ENCODE peak calls at places on chromosomes 1 and 21, in eight cellular contexts. One of them, this sample, is unnamed.

GRCh38 chr1:1630965-1631792 is 794 bp upstream of the MMP23B start:
- DNase-seq in spleen: peak
- DNase-seq in brain pericyte: no peak
- DNase-seq in lower leg skin: peak
- DNase-seq in left ventricle myocardium inferior: peak
- DNase-seq in HTR-8/SVneo: no peak
- DNase-seq in cardiac fibroblast: peak
- DNase-seq in frontal cortex: peak
- DNase-seq in this sample: peak

GRCh38 chr1:19009882-19010321 is 53.4 kb upstream of the IFFO2 start:
- DNase-seq in spleen: no peak
- DNase-seq in brain pericyte: no peak
- DNase-seq in lower leg skin: peak
- DNase-seq in left ventricle myocardium inferior: no peak
- DNase-seq in HTR-8/SVneo: peak
- DNase-seq in cardiac fibroblast: peak
- DNase-seq in frontal cortex: no peak
- DNase-seq in this sample: peak

GRCh38 chr21:26834181-26834945 is 10.8 kb downstream of the ADAMTS1 start:
- DNase-seq in spleen: no peak
- DNase-seq in brain pericyte: no peak
- DNase-seq in lower leg skin: no peak
- DNase-seq in left ventricle myocardium inferior: no peak
- DNase-seq in HTR-8/SVneo: no peak
- DNase-seq in cardiac fibroblast: peak
- DNase-seq in frontal cortex: no peak
- DNase-seq in this sample: no peak

GRCh38 chr1:46721204-46721603 is 2.3 kb upstream of the EFCAB14 start:
- DNase-seq in spleen: no peak
- DNase-seq in brain pericyte: no peak
- DNase-seq in lower leg skin: no peak
- DNase-seq in left ventricle myocardium inferior: no peak
- DNase-seq in HTR-8/SVneo: no peak
- DNase-seq in cardiac fibroblast: no peak
- DNase-seq in frontal cortex: no peak
- DNase-seq in this sample: no peak

GRCh38 chr1:8077120-8077573 is 51.0 kb upstream of the ERRFI1 start:
- DNase-seq in spleen: no peak
- DNase-seq in brain pericyte: peak
- DNase-seq in lower leg skin: no peak
- DNase-seq in left ventricle myocardium inferior: peak
- DNase-seq in HTR-8/SVneo: no peak
- DNase-seq in cardiac fibroblast: peak
- DNase-seq in frontal cortex: no peak
- DNase-seq in this sample: peak

GRCh38 chr1:98556521-98557158 is 104.9 kb upstream of the SNX7 start:
- DNase-seq in spleen: no peak
- DNase-seq in brain pericyte: no peak
- DNase-seq in lower leg skin: no peak
- DNase-seq in left ventricle myocardium inferior: no peak
- DNase-seq in HTR-8/SVneo: peak
- DNase-seq in cardiac fibroblast: peak
- DNase-seq in frontal cortex: no peak
- DNase-seq in this sample: no peak

GRCh38 chr1:64884261-64885040 is 81.9 kb downstream of the JAK1 start:
- DNase-seq in spleen: no peak
- DNase-seq in brain pericyte: no peak
- DNase-seq in lower leg skin: no peak
- DNase-seq in left ventricle myocardium inferior: no peak
- DNase-seq in HTR-8/SVneo: no peak
- DNase-seq in cardiac fibroblast: peak
- DNase-seq in frontal cortex: no peak
- DNase-seq in this sample: no peak

GRCh38 chr21:41170442-41170841 is 2.5 kb downstream of the BACE2 start:
- DNase-seq in spleen: no peak
- DNase-seq in brain pericyte: no peak
- DNase-seq in lower leg skin: peak
- DNase-seq in left ventricle myocardium inferior: peak
- DNase-seq in HTR-8/SVneo: peak
- DNase-seq in cardiac fibroblast: peak
- DNase-seq in frontal cortex: peak
- DNase-seq in this sample: no peak

GRCh38 chr1:27454610-27455009 is 35.4 kb downstream of the WASF2 start:
- DNase-seq in spleen: no peak
- DNase-seq in brain pericyte: no peak
- DNase-seq in lower leg skin: no peak
- DNase-seq in left ventricle myocardium inferior: no peak
- DNase-seq in HTR-8/SVneo: no peak
- DNase-seq in cardiac fibroblast: no peak
- DNase-seq in frontal cortex: no peak
- DNase-seq in this sample: no peak

GRCh38 chr1:198607714-198608113 is 31.1 kb upstream of the PTPRC start:
- DNase-seq in spleen: no peak
- DNase-seq in brain pericyte: no peak
- DNase-seq in lower leg skin: no peak
- DNase-seq in left ventricle myocardium inferior: no peak
- DNase-seq in HTR-8/SVneo: peak
- DNase-seq in cardiac fibroblast: no peak
- DNase-seq in frontal cortex: no peak
- DNase-seq in this sample: no peak

GRCh38 chr1:77220687-77221463 is 1.6 kb upstream of the PIGK start:
- DNase-seq in spleen: no peak
- DNase-seq in brain pericyte: no peak
- DNase-seq in lower leg skin: no peak
- DNase-seq in left ventricle myocardium inferior: no peak
- DNase-seq in HTR-8/SVneo: no peak
- DNase-seq in cardiac fibroblast: peak
- DNase-seq in frontal cortex: no peak
- DNase-seq in this sample: no peak

GRCh38 chr1:23865543-23865930 is 2.6 kb downstream of the FUCA1 start:
- DNase-seq in spleen: no peak
- DNase-seq in brain pericyte: no peak
- DNase-seq in lower leg skin: no peak
- DNase-seq in left ventricle myocardium inferior: no peak
- DNase-seq in HTR-8/SVneo: peak
- DNase-seq in cardiac fibroblast: peak
- DNase-seq in frontal cortex: no peak
- DNase-seq in this sample: no peak

GRCh38 chr21:45403825-45404725 is 890 bp upstream of the COL18A1 start:
- DNase-seq in spleen: peak
- DNase-seq in brain pericyte: no peak
- DNase-seq in lower leg skin: no peak
- DNase-seq in left ventricle myocardium inferior: peak
- DNase-seq in HTR-8/SVneo: no peak
- DNase-seq in cardiac fibroblast: peak
- DNase-seq in frontal cortex: no peak
- DNase-seq in this sample: no peak

GRCh38 chr1:41319803-41320711 is 41.2 kb upstream of the FOXO6 start:
- DNase-seq in spleen: no peak
- DNase-seq in brain pericyte: no peak
- DNase-seq in lower leg skin: no peak
- DNase-seq in left ventricle myocardium inferior: peak
- DNase-seq in HTR-8/SVneo: no peak
- DNase-seq in cardiac fibroblast: no peak
- DNase-seq in frontal cortex: no peak
- DNase-seq in this sample: peak

GRCh38 chr1:41662656-41663437 is 178.4 kb upstream of the EDN2 start:
- DNase-seq in spleen: peak
- DNase-seq in brain pericyte: no peak
- DNase-seq in lower leg skin: peak
- DNase-seq in left ventricle myocardium inferior: peak
- DNase-seq in HTR-8/SVneo: no peak
- DNase-seq in cardiac fibroblast: peak
- DNase-seq in frontal cortex: peak
- DNase-seq in this sample: peak

GRCh38 chr1:119762409-119762808 is 6.3 kb downstream of the HMGCS2 start:
- DNase-seq in spleen: no peak
- DNase-seq in brain pericyte: no peak
- DNase-seq in lower leg skin: no peak
- DNase-seq in left ventricle myocardium inferior: no peak
- DNase-seq in HTR-8/SVneo: no peak
- DNase-seq in cardiac fibroblast: no peak
- DNase-seq in frontal cortex: no peak
- DNase-seq in this sample: no peak

GRCh38 chr1:205438213-205439158 is 16.6 kb upstream of the LEMD1 start:
- DNase-seq in spleen: peak
- DNase-seq in brain pericyte: no peak
- DNase-seq in lower leg skin: peak
- DNase-seq in left ventricle myocardium inferior: peak
- DNase-seq in HTR-8/SVneo: peak
- DNase-seq in cardiac fibroblast: peak
- DNase-seq in frontal cortex: peak
- DNase-seq in this sample: peak

GRCh38 chr1:20974069-20974468 is 187.0 kb upstream of the HP1BP3 start:
- DNase-seq in spleen: no peak
- DNase-seq in brain pericyte: no peak
- DNase-seq in lower leg skin: no peak
- DNase-seq in left ventricle myocardium inferior: no peak
- DNase-seq in HTR-8/SVneo: no peak
- DNase-seq in cardiac fibroblast: no peak
- DNase-seq in frontal cortex: no peak
- DNase-seq in this sample: no peak

GRCh38 chr1:45177452-45177851 is 29.0 kb downstream of the ZSWIM5 start:
- DNase-seq in spleen: no peak
- DNase-seq in brain pericyte: no peak
- DNase-seq in lower leg skin: no peak
- DNase-seq in left ventricle myocardium inferior: no peak
- DNase-seq in HTR-8/SVneo: peak
- DNase-seq in cardiac fibroblast: no peak
- DNase-seq in frontal cortex: no peak
- DNase-seq in this sample: no peak

GRCh38 chr1:96992871-96993270 is 271.3 kb downstream of the PTBP2 start:
- DNase-seq in spleen: no peak
- DNase-seq in brain pericyte: no peak
- DNase-seq in lower leg skin: no peak
- DNase-seq in left ventricle myocardium inferior: no peak
- DNase-seq in HTR-8/SVneo: no peak
- DNase-seq in cardiac fibroblast: no peak
- DNase-seq in frontal cortex: no peak
- DNase-seq in this sample: no peak

GRCh38 chr1:248824701-248825100 is 1.0 kb downstream of the SH3BP5L start:
- DNase-seq in spleen: peak
- DNase-seq in brain pericyte: no peak
- DNase-seq in lower leg skin: peak
- DNase-seq in left ventricle myocardium inferior: no peak
- DNase-seq in HTR-8/SVneo: no peak
- DNase-seq in cardiac fibroblast: no peak
- DNase-seq in frontal cortex: no peak
- DNase-seq in this sample: peak

GRCh38 chr1:46342084-46342656 is 1.6 kb downstream of the NSUN4 start:
- DNase-seq in spleen: no peak
- DNase-seq in brain pericyte: no peak
- DNase-seq in lower leg skin: no peak
- DNase-seq in left ventricle myocardium inferior: no peak
- DNase-seq in HTR-8/SVneo: no peak
- DNase-seq in cardiac fibroblast: peak
- DNase-seq in frontal cortex: no peak
- DNase-seq in this sample: no peak

GRCh38 chr1:24705260-24706073 is 39.8 kb upstream of the CLIC4 start:
- DNase-seq in spleen: peak
- DNase-seq in brain pericyte: peak
- DNase-seq in lower leg skin: peak
- DNase-seq in left ventricle myocardium inferior: peak
- DNase-seq in HTR-8/SVneo: peak
- DNase-seq in cardiac fibroblast: peak
- DNase-seq in frontal cortex: peak
- DNase-seq in this sample: peak

GRCh38 chr1:201964266-201964665 is 9.0 kb downstream of the TIMM17A start:
- DNase-seq in spleen: no peak
- DNase-seq in brain pericyte: no peak
- DNase-seq in lower leg skin: no peak
- DNase-seq in left ventricle myocardium inferior: no peak
- DNase-seq in HTR-8/SVneo: no peak
- DNase-seq in cardiac fibroblast: peak
- DNase-seq in frontal cortex: no peak
- DNase-seq in this sample: no peak

GRCh38 chr1:151942882-151943281 is 33.6 kb upstream of the THEM4 start:
- DNase-seq in spleen: no peak
- DNase-seq in brain pericyte: no peak
- DNase-seq in lower leg skin: no peak
- DNase-seq in left ventricle myocardium inferior: no peak
- DNase-seq in HTR-8/SVneo: no peak
- DNase-seq in cardiac fibroblast: peak
- DNase-seq in frontal cortex: no peak
- DNase-seq in this sample: no peak

GRCh38 chr1:209780276-209780675 is 4.1 kb downstream of the C1orf74 start:
- DNase-seq in spleen: no peak
- DNase-seq in brain pericyte: no peak
- DNase-seq in lower leg skin: no peak
- DNase-seq in left ventricle myocardium inferior: no peak
- DNase-seq in HTR-8/SVneo: no peak
- DNase-seq in cardiac fibroblast: no peak
- DNase-seq in frontal cortex: no peak
- DNase-seq in this sample: no peak

GRCh38 chr21:36980280-36981048 is 14.0 kb upstream of the HLCS start:
- DNase-seq in spleen: peak
- DNase-seq in brain pericyte: no peak
- DNase-seq in lower leg skin: no peak
- DNase-seq in left ventricle myocardium inferior: peak
- DNase-seq in HTR-8/SVneo: no peak
- DNase-seq in cardiac fibroblast: peak
- DNase-seq in frontal cortex: no peak
- DNase-seq in this sample: peak

GRCh38 chr1:26083246-26083645 is 15.8 kb upstream of the TRIM63 start:
- DNase-seq in spleen: no peak
- DNase-seq in brain pericyte: no peak
- DNase-seq in lower leg skin: no peak
- DNase-seq in left ventricle myocardium inferior: peak
- DNase-seq in HTR-8/SVneo: no peak
- DNase-seq in cardiac fibroblast: no peak
- DNase-seq in frontal cortex: no peak
- DNase-seq in this sample: no peak

GRCh38 chr1:240464099-240464498 is 147.9 kb downstream of the GREM2 start:
- DNase-seq in spleen: no peak
- DNase-seq in brain pericyte: no peak
- DNase-seq in lower leg skin: no peak
- DNase-seq in left ventricle myocardium inferior: no peak
- DNase-seq in HTR-8/SVneo: no peak
- DNase-seq in cardiac fibroblast: no peak
- DNase-seq in frontal cortex: no peak
- DNase-seq in this sample: no peak

GRCh38 chr1:205525495-205526285 is 21.2 kb downstream of the CDK18 start:
- DNase-seq in spleen: no peak
- DNase-seq in brain pericyte: no peak
- DNase-seq in lower leg skin: no peak
- DNase-seq in left ventricle myocardium inferior: no peak
- DNase-seq in HTR-8/SVneo: no peak
- DNase-seq in cardiac fibroblast: no peak
- DNase-seq in frontal cortex: no peak
- DNase-seq in this sample: no peak

GRCh38 chr1:94322696-94323095 is 85.3 kb upstream of the ARHGAP29 start:
- DNase-seq in spleen: no peak
- DNase-seq in brain pericyte: no peak
- DNase-seq in lower leg skin: no peak
- DNase-seq in left ventricle myocardium inferior: no peak
- DNase-seq in HTR-8/SVneo: peak
- DNase-seq in cardiac fibroblast: peak
- DNase-seq in frontal cortex: no peak
- DNase-seq in this sample: no peak

GRCh38 chr21:26717146-26717739 is 128.0 kb downstream of the ADAMTS1 start:
- DNase-seq in spleen: no peak
- DNase-seq in brain pericyte: no peak
- DNase-seq in lower leg skin: no peak
- DNase-seq in left ventricle myocardium inferior: no peak
- DNase-seq in HTR-8/SVneo: peak
- DNase-seq in cardiac fibroblast: peak
- DNase-seq in frontal cortex: no peak
- DNase-seq in this sample: no peak

GRCh38 chr1:191912517-191912916 is 245.7 kb upstream of the RGS18 start:
- DNase-seq in spleen: no peak
- DNase-seq in brain pericyte: no peak
- DNase-seq in lower leg skin: no peak
- DNase-seq in left ventricle myocardium inferior: no peak
- DNase-seq in HTR-8/SVneo: no peak
- DNase-seq in cardiac fibroblast: no peak
- DNase-seq in frontal cortex: no peak
- DNase-seq in this sample: no peak

GRCh38 chr1:19414490-19414889 is 70.8 kb downstream of the CAPZB start:
- DNase-seq in spleen: no peak
- DNase-seq in brain pericyte: peak
- DNase-seq in lower leg skin: no peak
- DNase-seq in left ventricle myocardium inferior: no peak
- DNase-seq in HTR-8/SVneo: no peak
- DNase-seq in cardiac fibroblast: peak
- DNase-seq in frontal cortex: no peak
- DNase-seq in this sample: no peak

This sample was measured in adrenal gland.